ENCODE peak calls at places on chromosome 7, in six cellular contexts. S is hepatocyte, V is keratinocyte, Q is heart left ventricle, J is suprapubic skin, E is GM23338. B is an unnamed sample.

GRCh38 chr7:44292876-44293560 is 32.4 kb downstream of the CAMK2B start:
- DNase-seq in Q (no peak), E (no peak), J (peak), V (no peak), S (peak), B (no peak)

GRCh38 chr7:149071182-149071635 is 19.3 kb downstream of the ZNF786 start:
- DNase-seq in E (no peak), S (no peak), J (no peak), Q (no peak), V (no peak), B (no peak)

GRCh38 chr7:99500637-99501009 is 542 bp upstream of the ZNF394 start:
- DNase-seq in Q (no peak), J (no peak), E (no peak), V (no peak), S (no peak), B (no peak)

GRCh38 chr7:111834367-111834766 is 272.1 kb upstream of the IMMP2L start:
- DNase-seq in V (no peak), E (no peak), J (no peak), S (no peak), Q (no peak), B (no peak)

GRCh38 chr7:71182536-71182935 is 50.6 kb downstream of the GALNT17 start:
- DNase-seq in V (no peak), E (no peak), J (no peak), S (no peak), Q (no peak), B (no peak)

GRCh38 chr7:97081901-97082300 is 35.6 kb upstream of the SDHAF3 start:
- DNase-seq in J (no peak), E (no peak), S (no peak), V (no peak), Q (no peak), B (no peak)

GRCh38 chr7:37062019-37062418 is 337.7 kb upstream of the AOAH start:
- DNase-seq in V (no peak), J (no peak), E (no peak), S (no peak), Q (no peak), B (no peak)

GRCh38 chr7:44987996-44988395 is 9.2 kb upstream of the MYO1G start:
- DNase-seq in S (no peak), V (no peak), E (no peak), J (no peak), Q (no peak), B (no peak)

GRCh38 chr7:115499966-115500365 is 530.6 kb downstream of the TFEC start:
- DNase-seq in J (no peak), Q (no peak), S (no peak), V (no peak), E (no peak), B (no peak)

GRCh38 chr7:34282271-34282670 is 375.7 kb upstream of the NPSR1 start:
- DNase-seq in Q (no peak), E (no peak), S (no peak), V (no peak), J (no peak), B (no peak)

GRCh38 chr7:127782550-127783266 is 130.7 kb downstream of the SND1 start:
- DNase-seq in Q (no peak), J (no peak), V (no peak), E (no peak), S (no peak), B (no peak)

GRCh38 chr7:45118292-45118691 is 6.8 kb upstream of the TBRG4 start:
- DNase-seq in S (no peak), J (no peak), Q (no peak), V (no peak), E (no peak), B (no peak)

GRCh38 chr7:150453186-150453585 is 2.8 kb downstream of the GIMAP8 start:
- DNase-seq in V (no peak), S (no peak), E (no peak), Q (no peak), J (no peak), B (no peak)

GRCh38 chr7:91169819-91170218 is 94.4 kb upstream of the FZD1 start:
- DNase-seq in Q (no peak), J (no peak), V (no peak), S (no peak), E (peak), B (no peak)

GRCh38 chr7:107854989-107855388 is 36.0 kb upstream of the DLD start:
- DNase-seq in E (no peak), S (no peak), J (no peak), Q (no peak), V (no peak), B (no peak)

GRCh38 chr7:84452618-84453017 is 258.0 kb upstream of the SEMA3A start:
- DNase-seq in Q (no peak), E (no peak), J (no peak), V (no peak), S (no peak), B (no peak)

GRCh38 chr7:47458057-47458456 is 123.9 kb downstream of the TNS3 start:
- DNase-seq in V (no peak), E (no peak), J (no peak), Q (peak), S (no peak), B (no peak)

GRCh38 chr7:20777377-20778062 is 9.2 kb downstream of the SP8 start:
- DNase-seq in V (no peak), E (peak), S (no peak), J (no peak), Q (peak), B (no peak)

GRCh38 chr7:46315891-46316290 is 394.8 kb upstream of the IGFBP3 start:
- DNase-seq in J (no peak), S (peak), Q (no peak), E (no peak), V (no peak), B (no peak)

GRCh38 chr7:66542528-66543373 is 85.9 kb upstream of the KCTD7 start:
- DNase-seq in E (no peak), S (no peak), J (no peak), V (no peak), Q (no peak), B (no peak)

GRCh38 chr7:220151-220841 is 27.9 kb downstream of the FAM20C start:
- DNase-seq in S (no peak), E (peak), Q (no peak), V (no peak), J (no peak), B (no peak)

GRCh38 chr7:2734084-2734601 is 46.1 kb downstream of the AMZ1 start:
- DNase-seq in S (no peak), Q (peak), E (no peak), J (peak), V (no peak), B (no peak)

GRCh38 chr7:73560035-73560835 is 2.7 kb upstream of the BCL7B start:
- DNase-seq in Q (no peak), J (no peak), V (no peak), S (peak), E (no peak), B (no peak)

GRCh38 chr7:100444311-100445278 is 8.3 kb upstream of the PPP1R35 start:
- DNase-seq in Q (peak), J (no peak), V (no peak), S (peak), E (no peak), B (no peak)

GRCh38 chr7:73507556-73507955 is 14.5 kb downstream of the BAZ1B start:
- DNase-seq in J (peak), Q (no peak), V (no peak), E (no peak), S (no peak), B (no peak)

GRCh38 chr7:37408241-37408884 is 40.3 kb downstream of the ELMO1 start:
- DNase-seq in S (no peak), J (no peak), V (no peak), E (no peak), Q (no peak), B (no peak)

GRCh38 chr7:94975316-94975715 is 67.9 kb downstream of the PPP1R9A start:
- DNase-seq in Q (no peak), E (no peak), S (no peak), J (no peak), V (no peak), B (no peak)

GRCh38 chr7:69617364-69617763 is 19.1 kb downstream of the AUTS2 start:
- DNase-seq in S (no peak), E (peak), V (no peak), Q (no peak), J (no peak), B (no peak)

GRCh38 chr7:131738066-131738465 is 181.6 kb upstream of the PODXL start:
- DNase-seq in S (no peak), Q (no peak), J (no peak), V (no peak), E (peak), B (no peak)
- TF ChIP-seq CTCF in S (no peak), Q (no peak), J (no peak), V (no peak), E (no peak), B (no peak)

GRCh38 chr7:92699560-92699959 is 109.4 kb upstream of the FAM133B start:
- DNase-seq in Q (no peak), S (no peak), V (no peak), J (no peak), E (no peak), B (no peak)

GRCh38 chr7:92697414-92697813 is 107.2 kb upstream of the FAM133B start:
- DNase-seq in V (no peak), Q (no peak), S (no peak), E (no peak), J (no peak), B (no peak)

GRCh38 chr7:92696584-92696983 is 106.4 kb upstream of the FAM133B start:
- DNase-seq in V (no peak), E (no peak), S (no peak), Q (no peak), J (no peak), B (no peak)

GRCh38 chr7:92697012-92697411 is 106.8 kb upstream of the FAM133B start:
- DNase-seq in Q (no peak), J (no peak), S (no peak), E (no peak), V (no peak), B (no peak)

DNA sequence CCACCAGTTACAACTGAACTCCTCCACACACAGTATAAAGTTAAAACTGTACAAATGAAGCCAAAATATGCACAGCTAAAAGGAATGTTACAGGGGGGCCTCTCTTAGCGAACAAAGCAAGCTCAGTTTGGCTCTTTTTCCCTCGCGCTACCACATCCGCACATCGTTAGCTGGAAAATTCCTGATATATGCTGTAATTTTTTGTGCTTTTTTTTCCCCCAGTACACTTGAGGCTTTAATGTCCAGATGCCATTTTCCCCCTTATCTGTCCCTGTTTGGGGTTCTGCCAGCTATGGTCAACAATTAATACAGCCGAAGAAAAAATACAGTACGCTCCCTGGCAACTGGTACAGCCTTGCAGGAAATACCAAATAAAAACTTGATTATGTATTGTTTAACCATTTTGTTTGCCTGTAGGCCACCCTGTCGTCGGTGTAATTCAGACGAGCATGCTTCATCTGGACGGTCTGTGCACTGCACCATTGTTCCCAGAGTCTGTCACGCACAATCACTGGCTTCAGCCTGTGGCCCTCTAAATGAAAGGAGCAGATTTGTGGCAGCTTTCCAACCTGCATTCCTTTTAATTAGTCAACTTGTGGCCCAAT is 108.1 kb upstream of the FAM133B start:
- DNase-seq in S (peak), J (no peak), Q (peak), E (no peak), V (no peak), B (no peak)
- H3K4me3 ChIP-seq in S (no peak), J (no peak), Q (peak), E (no peak), V (no peak), B (no peak)

DNA sequence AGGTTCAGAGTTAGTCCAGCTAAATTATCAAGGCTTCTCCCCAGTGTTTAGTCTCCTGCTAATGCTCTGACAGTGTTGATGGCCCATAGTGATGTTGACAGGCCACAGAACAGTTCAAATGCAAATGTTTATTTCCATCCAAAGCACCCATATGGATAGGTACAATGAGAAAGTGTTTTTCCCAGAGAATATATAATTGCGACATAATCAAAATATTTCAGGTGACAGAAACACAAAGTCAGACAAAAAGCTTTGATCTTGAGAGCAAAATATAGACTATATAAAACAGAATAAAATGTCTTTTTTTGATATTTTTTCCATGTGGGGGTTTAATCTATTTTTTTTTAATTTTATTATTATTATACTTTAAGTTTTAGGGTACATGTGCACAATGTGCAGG is 642.3 kb upstream of the SEMA3D start:
- DNase-seq in V (no peak), E (no peak), Q (no peak), J (no peak), S (no peak), B (no peak)
- TF ChIP-seq CTCF in V (no peak), E (no peak), Q (no peak), J (no peak), S (no peak), B (no peak)

GRCh38 chr7:40380111-40380510 is 245.3 kb downstream of the SUGCT start:
- DNase-seq in S (no peak), E (no peak), J (no peak), V (no peak), Q (no peak), B (no peak)

DNA sequence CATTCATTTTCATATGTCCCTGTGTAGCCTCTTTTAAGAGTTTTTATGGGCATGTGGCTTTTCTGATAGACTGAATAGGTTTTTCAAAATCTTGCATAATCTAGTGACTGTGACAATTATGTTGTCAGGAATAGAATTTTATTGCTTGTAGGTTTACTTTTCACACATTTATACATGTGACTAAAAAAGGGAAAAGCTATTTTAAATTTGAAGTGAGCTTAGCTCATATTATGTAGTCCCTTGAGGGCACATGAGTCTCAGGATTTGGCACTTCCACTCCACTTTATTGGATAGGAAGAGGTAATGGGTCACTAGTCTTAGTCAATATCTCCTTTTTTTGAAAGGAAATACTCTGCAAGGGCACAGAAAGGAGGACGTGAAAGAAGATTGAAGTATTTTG is 247.3 kb downstream of the SUGCT start:
- DNase-seq in J (no peak), V (no peak), S (no peak), E (no peak), Q (no peak), B (no peak)
- H3K4me3 ChIP-seq in J (no peak), V (no peak), S (no peak), E (no peak), Q (no peak), B (no peak)

B was measured in RWPE2.